ENCODE peak calls at places on chromosomes 4 and X, in four cellular contexts. One of them, this sample, is unnamed.

GRCh38 chrX:152907084-152907651 is 9.3 kb downstream of the ZNF185 start:
- DNase-seq in A549: no peak
- DNase-seq in NB4: no peak
- DNase-seq in WTC11: peak
- DNase-seq in this sample: peak

GRCh38 chr4:99356992-99357391 is 4.4 kb upstream of the ADH1C start:
- DNase-seq in A549: no peak
- DNase-seq in NB4: no peak
- DNase-seq in WTC11: no peak
- DNase-seq in this sample: no peak

GRCh38 chrX:27186671-27187070 is 276.5 kb downstream of the PPP4R3C start:
- DNase-seq in WTC11: peak
- DNase-seq in A549: no peak
- DNase-seq in NB4: peak
- DNase-seq in this sample: peak

GRCh38 chrX:119552508-119552907 is 12.7 kb downstream of the STEEP1 start:
- DNase-seq in NB4: no peak
- DNase-seq in WTC11: no peak
- DNase-seq in A549: no peak
- DNase-seq in this sample: no peak

GRCh38 chrX:117095393-117095792 is 632.6 kb upstream of the CT83 start:
- DNase-seq in NB4: no peak
- DNase-seq in WTC11: no peak
- DNase-seq in A549: no peak
- DNase-seq in this sample: no peak

GRCh38 chrX:17622331-17622730 is 115.0 kb upstream of the SCML1 start:
- DNase-seq in WTC11: no peak
- DNase-seq in A549: no peak
- DNase-seq in NB4: no peak
- DNase-seq in this sample: no peak

GRCh38 chr4:169099775-169100180 is 89.7 kb upstream of the CBR4 start:
- DNase-seq in A549: no peak
- DNase-seq in NB4: no peak
- DNase-seq in WTC11: no peak
- DNase-seq in this sample: no peak

GRCh38 chr4:82706349-82707000 is 92.1 kb downstream of the SCD5 start:
- DNase-seq in A549: no peak
- DNase-seq in WTC11: no peak
- DNase-seq in NB4: no peak
- DNase-seq in this sample: no peak

GRCh38 chr4:168220893-168221292 is 97.7 kb downstream of the DDX60 start:
- DNase-seq in NB4: no peak
- DNase-seq in A549: no peak
- DNase-seq in WTC11: no peak
- DNase-seq in this sample: no peak

GRCh38 chr4:147825451-147826287 is 93.8 kb downstream of the ARHGAP10 start:
- DNase-seq in A549: no peak
- DNase-seq in WTC11: no peak
- DNase-seq in NB4: no peak
- DNase-seq in this sample: no peak

GRCh38 chr4:41232406-41232805 is 18.1 kb upstream of the APBB2 start:
- DNase-seq in WTC11: no peak
- DNase-seq in A549: no peak
- DNase-seq in NB4: peak
- DNase-seq in this sample: no peak

GRCh38 chrX:139495324-139495723 is 35.2 kb upstream of the F9 start:
- DNase-seq in WTC11: peak
- DNase-seq in A549: no peak
- DNase-seq in NB4: no peak
- DNase-seq in this sample: no peak

GRCh38 chrX:17788439-17788838 is 51.1 kb downstream of the SCML1 start:
- DNase-seq in A549: peak
- DNase-seq in NB4: peak
- DNase-seq in WTC11: peak
- DNase-seq in this sample: peak

GRCh38 chr4:173169428-173170209 is 1.0 kb downstream of the GALNT7 start:
- DNase-seq in NB4: peak
- DNase-seq in WTC11: peak
- DNase-seq in A549: peak
- DNase-seq in this sample: peak

GRCh38 chr4:156109943-156110925 is 156.6 kb upstream of the CTSO start:
- DNase-seq in NB4: peak
- DNase-seq in A549: peak
- DNase-seq in WTC11: peak
- DNase-seq in this sample: no peak

GRCh38 chrX:46567388-46567787 is 6.2 kb upstream of the CHST7 start:
- DNase-seq in NB4: no peak
- DNase-seq in A549: no peak
- DNase-seq in WTC11: no peak
- DNase-seq in this sample: no peak

GRCh38 chrX:78527263-78527662 is 131.9 kb downstream of the RTL3 start:
- DNase-seq in WTC11: no peak
- DNase-seq in NB4: no peak
- DNase-seq in A549: no peak
- DNase-seq in this sample: no peak

GRCh38 chr4:42750091-42750490 is 93.2 kb upstream of the ATP8A1 start:
- DNase-seq in WTC11: no peak
- DNase-seq in NB4: peak
- DNase-seq in A549: no peak
- DNase-seq in this sample: peak

GRCh38 chrX:115642304-115642703 is 81.3 kb downstream of the PLS3 start:
- DNase-seq in NB4: peak
- DNase-seq in WTC11: no peak
- DNase-seq in A549: no peak
- DNase-seq in this sample: no peak

GRCh38 chr4:104099141-104099540 is 379.4 kb upstream of the TACR3 start:
- DNase-seq in A549: no peak
- DNase-seq in NB4: no peak
- DNase-seq in WTC11: no peak
- DNase-seq in this sample: no peak

GRCh38 chrX:100410083-100410590 is at the start of gene PCDH19:
- DNase-seq in A549: peak
- DNase-seq in NB4: no peak
- DNase-seq in WTC11: peak
- DNase-seq in this sample: peak

GRCh38 chrX:1077140-1077539 is 135.3 kb downstream of the CRLF2 start:
- DNase-seq in WTC11: no peak
- DNase-seq in NB4: peak
- DNase-seq in A549: no peak
- DNase-seq in this sample: no peak

GRCh38 chrX:115030635-115031034 is 13.2 kb upstream of the IL13RA2 start:
- DNase-seq in WTC11: no peak
- DNase-seq in A549: no peak
- DNase-seq in NB4: no peak
- DNase-seq in this sample: no peak

GRCh38 chrX:40205471-40205870 is 107.7 kb upstream of the BCOR start:
- DNase-seq in A549: no peak
- DNase-seq in NB4: no peak
- DNase-seq in WTC11: peak
- DNase-seq in this sample: no peak

GRCh38 chr4:99679204-99679603 is 21.6 kb upstream of the C4orf54 start:
- DNase-seq in NB4: no peak
- DNase-seq in WTC11: no peak
- DNase-seq in A549: no peak
- DNase-seq in this sample: no peak

GRCh38 chr4:2914220-2915126 is 48.7 kb downstream of the NOP14 start:
- DNase-seq in A549: no peak
- DNase-seq in NB4: no peak
- DNase-seq in WTC11: no peak
- DNase-seq in this sample: no peak

GRCh38 chr4:4853921-4854648 is 5.4 kb upstream of the MSX1 start:
- DNase-seq in NB4: no peak
- DNase-seq in WTC11: peak
- DNase-seq in A549: no peak
- DNase-seq in this sample: no peak

GRCh38 chrX:38985375-38985774 is 184.1 kb downstream of the MID1IP1 start:
- DNase-seq in NB4: peak
- DNase-seq in WTC11: no peak
- DNase-seq in A549: peak
- DNase-seq in this sample: peak

GRCh38 chr4:153639556-153640475 is 44.3 kb upstream of the TLR2 start:
- DNase-seq in NB4: no peak
- DNase-seq in A549: no peak
- DNase-seq in WTC11: no peak
- DNase-seq in this sample: no peak

DNA sequence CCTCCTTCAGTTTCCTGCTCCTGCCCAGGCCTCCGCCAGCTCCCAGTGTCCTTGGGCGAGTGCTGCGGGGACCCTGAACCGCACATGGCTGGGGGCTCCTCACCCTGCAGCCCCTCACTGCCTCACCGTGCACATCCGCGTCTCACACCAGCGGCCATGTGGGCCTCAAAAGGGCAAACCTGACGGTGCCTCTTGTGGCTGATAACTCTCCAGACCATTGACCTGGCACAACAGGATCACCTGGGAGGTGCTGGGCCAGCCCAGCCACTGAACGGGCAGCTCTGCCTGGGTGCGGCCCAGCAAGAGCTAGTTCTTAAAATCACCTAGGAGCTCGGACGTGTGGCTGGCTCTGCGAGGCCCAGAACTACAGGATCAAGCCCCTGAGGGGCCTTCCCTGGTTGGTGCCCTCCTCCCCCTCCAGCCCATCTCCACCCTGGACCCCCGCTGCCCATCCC is 4.1 kb upstream of the S100P start:
- DNase-seq in A549: no peak
- DNase-seq in WTC11: no peak
- DNase-seq in NB4: peak
- DNase-seq in this sample: no peak
- TF ChIP-seq MAX in A549: no peak
- TF ChIP-seq MAX in WTC11: no peak
- TF ChIP-seq MAX in NB4: no peak
- TF ChIP-seq MAX in this sample: no peak

DNA sequence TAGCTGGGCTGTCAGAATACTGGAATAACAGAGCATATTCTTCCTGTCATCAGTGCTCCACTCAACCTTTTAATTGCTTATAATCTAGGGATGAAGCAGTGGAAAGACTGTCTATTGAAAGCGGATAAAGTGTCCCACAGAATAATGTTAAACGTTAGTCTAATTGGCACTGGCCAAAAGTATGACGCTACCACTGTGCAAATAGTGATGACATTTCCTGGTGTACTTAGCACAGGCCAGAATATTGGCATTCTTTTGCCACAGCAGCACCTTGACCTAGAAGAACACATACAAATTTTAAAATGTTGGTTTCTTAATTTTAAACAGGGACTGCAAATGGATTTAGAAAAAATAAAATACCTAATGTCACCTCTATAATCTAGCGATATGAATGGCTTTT is 635.2 kb upstream of the SPANXN1 start:
- DNase-seq in WTC11: no peak
- DNase-seq in NB4: no peak
- DNase-seq in A549: no peak
- DNase-seq in this sample: no peak
- TF ChIP-seq MAX in WTC11: no peak
- TF ChIP-seq MAX in NB4: no peak
- TF ChIP-seq MAX in A549: no peak
- TF ChIP-seq MAX in this sample: no peak

GRCh38 chrX:106894978-106895452 is 8.1 kb downstream of the RIPPLY1 start:
- DNase-seq in NB4: no peak
- DNase-seq in A549: peak
- DNase-seq in WTC11: no peak
- DNase-seq in this sample: no peak

GRCh38 chrX:106898462-106898861 is 4.7 kb downstream of the RIPPLY1 start:
- DNase-seq in WTC11: no peak
- DNase-seq in NB4: peak
- DNase-seq in A549: peak
- DNase-seq in this sample: peak

GRCh38 chrX:106891762-106892161 is 11.4 kb downstream of the RIPPLY1 start:
- DNase-seq in WTC11: no peak
- DNase-seq in NB4: no peak
- DNase-seq in A549: no peak
- DNase-seq in this sample: no peak

GRCh38 chrX:106897259-106897658 is 5.9 kb downstream of the RIPPLY1 start:
- DNase-seq in WTC11: no peak
- DNase-seq in NB4: no peak
- DNase-seq in A549: peak
- DNase-seq in this sample: no peak

GRCh38 chrX:106894392-106894909 is 8.7 kb downstream of the RIPPLY1 start:
- DNase-seq in A549: peak
- DNase-seq in WTC11: peak
- DNase-seq in NB4: peak
- DNase-seq in this sample: peak
- TF ChIP-seq MAX in A549: no peak
- TF ChIP-seq MAX in WTC11: no peak
- TF ChIP-seq MAX in NB4: no peak
- TF ChIP-seq MAX in this sample: no peak

GRCh38 chr4:108370826-108371225 is 202.1 kb upstream of the LEF1 start:
- DNase-seq in A549: no peak
- DNase-seq in WTC11: no peak
- DNase-seq in NB4: no peak
- DNase-seq in this sample: no peak
- TF ChIP-seq MAX in A549: no peak
- TF ChIP-seq MAX in WTC11: no peak
- TF ChIP-seq MAX in NB4: no peak
- TF ChIP-seq MAX in this sample: no peak

DNA sequence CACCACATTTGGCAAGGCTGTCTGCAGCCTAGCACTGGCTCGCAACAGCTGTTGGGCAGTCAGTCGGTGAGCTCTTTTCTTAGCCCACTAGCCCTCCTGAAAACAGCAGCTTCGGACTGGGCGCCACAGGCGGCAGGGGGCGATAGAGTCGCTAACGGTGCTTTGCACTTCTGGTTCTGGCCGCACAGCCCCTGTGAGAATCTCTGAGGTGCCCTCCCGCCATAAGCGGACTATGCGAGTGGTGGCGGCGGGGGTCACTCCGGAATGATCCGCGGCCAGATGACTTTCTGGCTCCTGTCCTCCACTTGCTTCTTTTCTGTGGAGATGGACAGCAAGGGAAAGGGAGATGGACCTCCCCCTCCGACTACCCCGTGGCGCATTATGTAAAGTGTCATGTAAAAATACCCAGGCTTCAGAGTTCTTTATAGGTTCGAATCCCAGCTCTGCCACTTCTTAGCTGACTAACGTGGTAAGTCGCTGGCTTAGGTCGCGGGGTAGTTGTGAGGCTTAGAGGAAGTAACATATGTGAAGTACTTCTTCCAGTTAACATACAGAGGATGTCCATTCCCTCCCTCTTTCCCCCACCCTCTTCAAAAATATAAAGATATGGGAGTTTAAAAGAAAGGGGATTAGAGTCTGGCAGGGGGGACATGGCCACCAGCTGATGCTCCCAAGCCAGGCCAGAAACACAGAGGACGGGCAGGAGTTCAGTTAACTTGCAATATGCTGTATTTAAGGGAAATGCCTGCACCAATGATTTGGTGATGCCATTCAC is 11.0 kb downstream of the ARHGAP36 start:
- DNase-seq in A549: peak
- DNase-seq in WTC11: peak
- DNase-seq in NB4: no peak
- DNase-seq in this sample: peak
- TF ChIP-seq MAX in A549: no peak
- TF ChIP-seq MAX in WTC11: no peak
- TF ChIP-seq MAX in NB4: no peak
- TF ChIP-seq MAX in this sample: no peak

This sample was measured in SK-N-SH.